ENCODE peak calls at places on chromosomes 6 and 20, in nine cellular contexts. One of them, this sample, is unnamed.

GRCh38 chr20:10970109-10970508 is 296.3 kb upstream of the JAG1 start:
- DNase-seq in hepatocyte: no peak
- DNase-seq in uterus: no peak
- DNase-seq in tibial artery: no peak
- DNase-seq in lung: no peak
- DNase-seq in heart left ventricle: no peak
- DNase-seq in heart right ventricle: no peak
- DNase-seq in A549: no peak
- DNase-seq in left lung: no peak
- DNase-seq in this sample: no peak

GRCh38 chr6:67680297-67680932 is 954.7 kb upstream of the ADGRB3 start:
- DNase-seq in uterus: no peak
- DNase-seq in left lung: no peak
- DNase-seq in heart left ventricle: no peak
- DNase-seq in heart right ventricle: no peak
- DNase-seq in lung: no peak
- DNase-seq in A549: no peak
- DNase-seq in hepatocyte: no peak
- DNase-seq in tibial artery: no peak
- DNase-seq in this sample: no peak

GRCh38 chr6:89694428-89694827 is 55.9 kb upstream of the LYRM2 start:
- DNase-seq in A549: no peak
- DNase-seq in tibial artery: no peak
- DNase-seq in heart right ventricle: no peak
- DNase-seq in hepatocyte: no peak
- DNase-seq in uterus: no peak
- DNase-seq in left lung: no peak
- DNase-seq in lung: no peak
- DNase-seq in heart left ventricle: no peak
- DNase-seq in this sample: no peak

GRCh38 chr6:106692112-106692822 is 62.9 kb downstream of the QRSL1 start:
- DNase-seq in uterus: no peak
- DNase-seq in heart left ventricle: no peak
- DNase-seq in left lung: no peak
- DNase-seq in A549: peak; percentile 28
- DNase-seq in tibial artery: peak; percentile 44
- DNase-seq in lung: no peak
- DNase-seq in hepatocyte: peak; percentile 23
- DNase-seq in heart right ventricle: no peak
- DNase-seq in this sample: no peak

GRCh38 chr6:110949679-110950285 is 8.7 kb upstream of the GTF3C6 start:
- DNase-seq in uterus: no peak
- DNase-seq in tibial artery: no peak
- DNase-seq in hepatocyte: peak; percentile 58
- DNase-seq in lung: no peak
- DNase-seq in left lung: no peak
- DNase-seq in heart left ventricle: no peak
- DNase-seq in A549: peak; percentile 38
- DNase-seq in heart right ventricle: no peak
- DNase-seq in this sample: no peak

GRCh38 chr20:37327748-37328147 is 18.2 kb upstream of the SRC start:
- DNase-seq in lung: peak; percentile 62
- DNase-seq in left lung: peak; percentile 71
- DNase-seq in A549: no peak
- DNase-seq in heart right ventricle: no peak
- DNase-seq in hepatocyte: peak; percentile 65
- DNase-seq in heart left ventricle: no peak
- DNase-seq in uterus: peak; percentile 98
- DNase-seq in tibial artery: peak; percentile 95
- DNase-seq in this sample: peak; percentile 93

GRCh38 chr6:49540614-49541013 is 9.9 kb upstream of the C6orf141 start:
- DNase-seq in lung: no peak
- DNase-seq in tibial artery: no peak
- DNase-seq in left lung: no peak
- DNase-seq in A549: peak; percentile 58
- DNase-seq in heart right ventricle: no peak
- DNase-seq in heart left ventricle: no peak
- DNase-seq in uterus: no peak
- DNase-seq in hepatocyte: no peak
- DNase-seq in this sample: no peak

GRCh38 chr20:60752741-60753420 is 499.2 kb upstream of the CDH4 start:
- DNase-seq in A549: no peak
- DNase-seq in uterus: no peak
- DNase-seq in heart right ventricle: no peak
- DNase-seq in tibial artery: no peak
- DNase-seq in lung: no peak
- DNase-seq in hepatocyte: no peak
- DNase-seq in left lung: no peak
- DNase-seq in heart left ventricle: no peak
- DNase-seq in this sample: no peak

GRCh38 chr6:105936972-105937371 is 149.2 kb upstream of the PRDM1 start:
- DNase-seq in uterus: no peak
- DNase-seq in heart right ventricle: no peak
- DNase-seq in hepatocyte: no peak
- DNase-seq in tibial artery: no peak
- DNase-seq in A549: no peak
- DNase-seq in lung: no peak
- DNase-seq in heart left ventricle: no peak
- DNase-seq in left lung: no peak
- DNase-seq in this sample: no peak

GRCh38 chr20:41532935-41533334 is 85.2 kb downstream of the CHD6 start:
- DNase-seq in lung: no peak
- DNase-seq in heart right ventricle: no peak
- DNase-seq in left lung: no peak
- DNase-seq in uterus: no peak
- DNase-seq in hepatocyte: no peak
- DNase-seq in heart left ventricle: no peak
- DNase-seq in A549: no peak
- DNase-seq in tibial artery: no peak
- DNase-seq in this sample: no peak

GRCh38 chr20:60250251-60250650 is 292.0 kb downstream of the CDH26 start:
- DNase-seq in uterus: no peak
- DNase-seq in lung: no peak
- DNase-seq in left lung: no peak
- DNase-seq in hepatocyte: no peak
- DNase-seq in A549: no peak
- DNase-seq in heart right ventricle: no peak
- DNase-seq in tibial artery: no peak
- DNase-seq in heart left ventricle: no peak
- DNase-seq in this sample: no peak

DNA sequence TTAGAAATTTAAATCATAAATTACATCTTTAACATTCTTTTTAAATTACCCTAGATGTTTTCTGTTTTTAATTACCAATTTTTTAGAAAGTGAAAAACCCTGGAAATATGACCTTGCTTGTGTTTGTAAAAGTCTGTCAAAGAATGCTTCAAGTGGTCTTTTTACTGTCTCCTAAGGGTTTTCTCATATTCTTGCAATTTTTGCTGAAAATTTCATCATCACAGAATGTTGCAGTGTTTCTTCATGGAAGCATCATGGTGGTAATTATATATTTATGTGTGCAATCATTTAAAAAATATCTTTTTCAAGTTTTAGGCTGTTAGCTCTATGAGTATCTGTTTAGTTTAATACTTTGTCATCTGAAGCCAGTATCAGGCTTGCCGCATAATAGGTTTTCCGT is 178.2 kb downstream of the HDGFL1 start:
- DNase-seq in tibial artery: no peak
- DNase-seq in heart right ventricle: no peak
- DNase-seq in A549: no peak
- DNase-seq in heart left ventricle: no peak
- DNase-seq in left lung: no peak
- DNase-seq in hepatocyte: no peak
- DNase-seq in lung: no peak
- DNase-seq in uterus: no peak
- DNase-seq in this sample: no peak
- H3K9me3 ChIP-seq in tibial artery: no peaks in the 10 kb centered on the region
- H3K9me3 ChIP-seq in heart right ventricle: no peaks in the 10 kb centered on the region
- H3K9me3 ChIP-seq in A549: no peaks in the 10 kb centered on the region
- H3K9me3 ChIP-seq in heart left ventricle: no peaks in the 10 kb centered on the region
- H3K9me3 ChIP-seq in left lung: no peaks in the 10 kb centered on the region
- H3K9me3 ChIP-seq in hepatocyte: no peaks in the 10 kb centered on the region
- H3K9me3 ChIP-seq in lung: no peaks in the 10 kb centered on the region
- H3K9me3 ChIP-seq in uterus: no peaks in the 10 kb centered on the region
- H3K9me3 ChIP-seq in this sample: no peaks in the 10 kb centered on the region

GRCh38 chr6:112936476-112936875 is 589.3 kb downstream of the RFPL4B start:
- DNase-seq in heart right ventricle: no peak
- DNase-seq in lung: no peak
- DNase-seq in tibial artery: no peak
- DNase-seq in A549: no peak
- DNase-seq in heart left ventricle: no peak
- DNase-seq in uterus: no peak
- DNase-seq in hepatocyte: no peak
- DNase-seq in left lung: no peak
- DNase-seq in this sample: no peak
- H3K27ac ChIP-seq in heart right ventricle: peak overlapping the region; percentile 8
- H3K27ac ChIP-seq in lung: no peak overlapping the region
- H3K27ac ChIP-seq in tibial artery: no peak overlapping the region
- H3K27ac ChIP-seq in A549: no peak overlapping the region
- H3K27ac ChIP-seq in heart left ventricle: peak overlapping the region; percentile 22
- H3K27ac ChIP-seq in uterus: no peak overlapping the region
- H3K27ac ChIP-seq in hepatocyte: no peak overlapping the region
- H3K27ac ChIP-seq in left lung: no peak overlapping the region
- H3K27ac ChIP-seq in this sample: no peak overlapping the region

DNA sequence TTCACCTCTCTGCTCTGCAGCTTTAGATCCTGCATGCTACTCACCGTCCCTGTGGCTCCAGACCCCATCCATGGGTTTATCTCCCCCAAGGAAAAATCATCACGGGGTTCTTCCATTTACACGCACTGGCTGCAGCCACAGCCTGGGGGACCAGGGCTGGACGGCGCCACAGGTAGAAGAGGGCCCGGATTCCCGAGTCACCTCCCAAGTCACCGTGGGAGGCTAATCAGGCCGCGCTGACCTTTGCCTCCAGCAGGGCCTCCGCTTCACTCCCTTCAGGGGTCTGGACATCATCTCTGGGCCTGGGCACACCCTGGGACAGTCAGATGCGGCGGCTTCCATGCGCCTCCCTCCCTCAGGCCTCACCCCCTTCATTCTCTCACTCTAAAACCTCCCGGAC is 47.8 kb upstream of the ENTPD6 start:
- DNase-seq in hepatocyte: no peak
- DNase-seq in A549: no peak
- DNase-seq in uterus: no peak
- DNase-seq in tibial artery: no peak
- DNase-seq in heart right ventricle: no peak
- DNase-seq in heart left ventricle: no peak
- DNase-seq in left lung: peak; percentile 46
- DNase-seq in lung: no peak
- DNase-seq in this sample: no peak
- H3K9me3 ChIP-seq in hepatocyte: no peaks in the 10 kb centered on the region
- H3K9me3 ChIP-seq in A549: no peaks in the 10 kb centered on the region
- H3K9me3 ChIP-seq in uterus: no peaks in the 10 kb centered on the region
- H3K9me3 ChIP-seq in tibial artery: no peaks in the 10 kb centered on the region
- H3K9me3 ChIP-seq in heart right ventricle: no peaks in the 10 kb centered on the region
- H3K9me3 ChIP-seq in heart left ventricle: no peaks in the 10 kb centered on the region
- H3K9me3 ChIP-seq in left lung: no peaks in the 10 kb centered on the region
- H3K9me3 ChIP-seq in lung: no peaks in the 10 kb centered on the region
- H3K9me3 ChIP-seq in this sample: no peaks in the 10 kb centered on the region

GRCh38 chr6:17418281-17419188 is 25.1 kb downstream of the CAP2 start:
- DNase-seq in left lung: no peak
- DNase-seq in uterus: peak; percentile 25
- DNase-seq in tibial artery: no peak
- DNase-seq in heart left ventricle: no peak
- DNase-seq in hepatocyte: no peak
- DNase-seq in A549: peak; percentile 27
- DNase-seq in lung: no peak
- DNase-seq in heart right ventricle: no peak
- DNase-seq in this sample: peak; percentile 35
- H3K27ac ChIP-seq in left lung: no peak overlapping the region
- H3K27ac ChIP-seq in uterus: peak overlapping the region; percentile 72
- H3K27ac ChIP-seq in tibial artery: peak overlapping the region; percentile 77
- H3K27ac ChIP-seq in heart left ventricle: peak overlapping the region; percentile 63
- H3K27ac ChIP-seq in hepatocyte: peak overlapping the region; percentile 73
- H3K27ac ChIP-seq in A549: peak overlapping the region; percentile 78
- H3K27ac ChIP-seq in lung: peak overlapping the region; percentile 3
- H3K27ac ChIP-seq in heart right ventricle: peak overlapping the region; percentile 75
- H3K27ac ChIP-seq in this sample: peak overlapping the region; percentile 93

GRCh38 chr6:108169801-108170606 is 4.2 kb downstream of the NR2E1 start:
- DNase-seq in heart left ventricle: no peak
- DNase-seq in uterus: no peak
- DNase-seq in heart right ventricle: no peak
- DNase-seq in hepatocyte: no peak
- DNase-seq in tibial artery: no peak
- DNase-seq in lung: no peak
- DNase-seq in left lung: no peak
- DNase-seq in A549: no peak
- DNase-seq in this sample: no peak
- H3K9me3 ChIP-seq in heart left ventricle: no peaks in the 10 kb centered on the region
- H3K9me3 ChIP-seq in uterus: no peaks in the 10 kb centered on the region
- H3K9me3 ChIP-seq in heart right ventricle: no peaks in the 10 kb centered on the region
- H3K9me3 ChIP-seq in hepatocyte: no peaks in the 10 kb centered on the region
- H3K9me3 ChIP-seq in tibial artery: no peaks in the 10 kb centered on the region
- H3K9me3 ChIP-seq in lung: peaks cover 2% of the 10 kb centered on the region
- H3K9me3 ChIP-seq in left lung: no peaks in the 10 kb centered on the region
- H3K9me3 ChIP-seq in A549: no peaks in the 10 kb centered on the region
- H3K9me3 ChIP-seq in this sample: no peaks in the 10 kb centered on the region

GRCh38 chr20:32536861-32537656 is 48.1 kb downstream of the NOL4L start:
- DNase-seq in uterus: no peak
- DNase-seq in tibial artery: no peak
- DNase-seq in A549: no peak
- DNase-seq in heart right ventricle: no peak
- DNase-seq in lung: peak; percentile 42
- DNase-seq in hepatocyte: peak; percentile 89
- DNase-seq in heart left ventricle: no peak
- DNase-seq in left lung: peak; percentile 84
- DNase-seq in this sample: peak; percentile 74
- H3K27ac ChIP-seq in uterus: no peak overlapping the region
- H3K27ac ChIP-seq in tibial artery: no peak overlapping the region
- H3K27ac ChIP-seq in A549: no peak overlapping the region
- H3K27ac ChIP-seq in heart right ventricle: no peak overlapping the region
- H3K27ac ChIP-seq in lung: peak overlapping the region; percentile 48
- H3K27ac ChIP-seq in hepatocyte: peak overlapping the region; percentile 75
- H3K27ac ChIP-seq in heart left ventricle: no peak overlapping the region
- H3K27ac ChIP-seq in left lung: no peak overlapping the region
- H3K27ac ChIP-seq in this sample: no peak overlapping the region